ENCODE peak calls at places on chromosomes 13 and 19, in six cellular contexts. G is colonic mucosa, H is pancreas, O is dorsolateral prefrontal cortex, W is thoracic aorta, Q is fibroblast of pulmonary artery. R is an unnamed sample.

GRCh38 chr13:97567510-97568243 is 133.7 kb downstream of the RAP2A start:
- DNase-seq in G (peak; percentile 79), H (peak; percentile 33), O (no peak), W (no peak), Q (peak; percentile 74), R (peak; percentile 92)

GRCh38 chr13:77291779-77292178 is 35.1 kb downstream of the MYCBP2 start:
- DNase-seq in G (no peak), H (no peak), O (no peak), W (no peak), Q (no peak), R (no peak)

GRCh38 chr13:28357846-28358496 is 137.0 kb downstream of the FLT1 start:
- DNase-seq in G (no peak), H (no peak), O (no peak), W (no peak), Q (no peak), R (peak; percentile 3)

GRCh38 chr13:98434060-98434459 is 142.8 kb downstream of the STK24 start:
- DNase-seq in G (no peak), H (no peak), O (no peak), W (no peak), Q (no peak), R (no peak)

GRCh38 chr13:23867027-23867491 is 22.1 kb downstream of the MIPEP start:
- DNase-seq in G (no peak), H (no peak), O (no peak), W (no peak), Q (peak; percentile 41), R (peak; percentile 63)

GRCh38 chr13:52707375-52707774 is 32.2 kb downstream of the CNMD start:
- DNase-seq in G (no peak), H (no peak), O (no peak), W (no peak), Q (no peak), R (no peak)

GRCh38 chr19:6092329-6093286 is 17.7 kb downstream of the RFX2 start:
- DNase-seq in G (peak; percentile 89), H (peak; percentile 60), O (peak; percentile 71), W (peak; percentile 52), Q (peak; percentile 77), R (peak; percentile 99)

GRCh38 chr19:28401739-28402138 is 811.2 kb downstream of the UQCRFS1 start:
- DNase-seq in G (no peak), H (no peak), O (no peak), W (no peak), Q (no peak), R (no peak)

GRCh38 chr13:109309625-109310363 is 476.6 kb downstream of the IRS2 start:
- DNase-seq in G (no peak), H (peak; percentile 52), O (no peak), W (no peak), Q (no peak), R (no peak)

GRCh38 chr19:31348416-31349159 is 648 bp downstream of the TSHZ3 start:
- DNase-seq in G (no peak), H (no peak), O (no peak), W (no peak), Q (peak; percentile 26), R (peak; percentile 54)

GRCh38 chr13:112424098-112424497 is 47.9 kb downstream of the SPACA7 start:
- DNase-seq in G (no peak), H (no peak), O (no peak), W (no peak), Q (no peak), R (no peak)

GRCh38 chr19:1453525-1454371 is 3.8 kb downstream of the APC2 start:
- DNase-seq in G (no peak), H (peak; percentile 24), O (peak; percentile 96), W (no peak), Q (no peak), R (peak; percentile 70)

GRCh38 chr19:47315125-47315821 is 5.6 kb downstream of the C5AR1 start:
- DNase-seq in G (peak; percentile 38), H (peak; percentile 67), O (peak; percentile 60), W (peak; percentile 45), Q (peak; percentile 97), R (peak; percentile 98)

GRCh38 chr13:49472186-49472585 is 23.6 kb upstream of the PHF11 start:
- DNase-seq in G (no peak), H (no peak), O (no peak), W (no peak), Q (peak; percentile 13), R (peak; percentile 37)

GRCh38 chr19:33438016-33438671 is 64.6 kb downstream of the CEBPG start:
- DNase-seq in G (no peak), H (no peak), O (peak; percentile 51), W (no peak), Q (peak; percentile 29), R (no peak)

GRCh38 chr13:39025433-39025839 is 12.5 kb downstream of the PROSER1 start:
- DNase-seq in G (no peak), H (no peak), O (no peak), W (no peak), Q (no peak), R (no peak)

GRCh38 chr13:97460004-97460756 is 26.2 kb downstream of the RAP2A start:
- DNase-seq in G (no peak), H (no peak), O (no peak), W (no peak), Q (peak; percentile 40), R (no peak)

GRCh38 chr13:88887045-88887662 is 1216.0 kb downstream of the SLITRK5 start:
- DNase-seq in G (no peak), H (no peak), O (no peak), W (no peak), Q (no peak), R (no peak)

GRCh38 chr13:99421271-99421670 is 80.0 kb upstream of the TM9SF2 start:
- DNase-seq in G (no peak), H (no peak), O (no peak), W (no peak), Q (no peak), R (no peak)

GRCh38 chr19:18723871-18724377 is 40.4 kb downstream of the CRTC1 start:
- DNase-seq in G (no peak), H (no peak), O (peak; percentile 58), W (no peak), Q (no peak), R (no peak)

GRCh38 chr13:28569886-28570285 is 75.0 kb upstream of the FLT1 start:
- DNase-seq in G (no peak), H (no peak), O (no peak), W (no peak), Q (no peak), R (no peak)

GRCh38 chr13:112777637-112778406 is 88.0 kb downstream of the ATP11A start:
- DNase-seq in G (no peak), H (no peak), O (no peak), W (no peak), Q (no peak), R (peak; percentile 16)

GRCh38 chr19:30374791-30375650 is 2.8 kb downstream of the ZNF536 start:
- DNase-seq in G (no peak), H (no peak), O (no peak), W (no peak), Q (no peak), R (no peak)

GRCh38 chr13:66329988-66330429 is 900.1 kb downstream of the PCDH9 start:
- DNase-seq in G (no peak), H (no peak), O (no peak), W (no peak), Q (no peak), R (peak; percentile 27)

GRCh38 chr19:57559008-57559403 is 657 bp downstream of the ZNF550 start:
- DNase-seq in G (peak; percentile 23), H (no peak), O (no peak), W (no peak), Q (peak; percentile 17), R (peak; percentile 23)

GRCh38 chr19:18775586-18776287 is 15.4 kb downstream of the COMP start:
- DNase-seq in G (no peak), H (no peak), O (no peak), W (no peak), Q (peak; percentile 17), R (no peak)

GRCh38 chr19:55504252-55504603 is 16.0 kb downstream of the SSC5D start:
- DNase-seq in G (no peak), H (no peak), O (no peak), W (no peak), Q (no peak), R (no peak)
- H3K4me3 ChIP-seq in G (peak overlapping the region; percentile 31), H (peak overlapping the region; percentile 21), O (peak overlapping the region; percentile 57), W (peak overlapping the region; percentile 80), Q (no peak overlapping the region), R (no peak overlapping the region)

DNA sequence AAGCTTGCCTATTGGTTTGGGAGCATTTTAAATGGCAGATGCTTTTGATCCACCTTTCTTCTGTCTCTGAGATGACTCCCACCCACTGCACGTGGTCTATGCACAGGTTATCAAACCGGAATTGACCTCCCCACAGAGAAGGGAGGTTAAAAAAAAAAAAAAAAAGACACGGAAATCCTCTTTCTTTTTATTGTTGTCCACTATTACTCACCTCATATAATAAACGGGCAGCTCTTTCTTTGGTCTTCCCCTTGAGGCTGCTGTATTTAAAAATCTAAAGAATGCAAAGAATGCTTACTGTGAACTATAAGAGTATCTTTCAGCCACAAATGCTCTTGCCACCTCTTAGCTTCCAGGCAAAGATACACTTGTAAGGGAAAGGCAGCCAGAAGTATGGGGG is 329.7 kb downstream of the NDFIP2 start:
- DNase-seq in G (no peak), H (no peak), O (no peak), W (no peak), Q (peak; percentile 62), R (peak; percentile 24)
- H3K4me3 ChIP-seq in G (no peak overlapping the region), H (no peak overlapping the region), O (no peak overlapping the region), W (no peak overlapping the region), Q (no peak overlapping the region), R (no peak overlapping the region)

DNA sequence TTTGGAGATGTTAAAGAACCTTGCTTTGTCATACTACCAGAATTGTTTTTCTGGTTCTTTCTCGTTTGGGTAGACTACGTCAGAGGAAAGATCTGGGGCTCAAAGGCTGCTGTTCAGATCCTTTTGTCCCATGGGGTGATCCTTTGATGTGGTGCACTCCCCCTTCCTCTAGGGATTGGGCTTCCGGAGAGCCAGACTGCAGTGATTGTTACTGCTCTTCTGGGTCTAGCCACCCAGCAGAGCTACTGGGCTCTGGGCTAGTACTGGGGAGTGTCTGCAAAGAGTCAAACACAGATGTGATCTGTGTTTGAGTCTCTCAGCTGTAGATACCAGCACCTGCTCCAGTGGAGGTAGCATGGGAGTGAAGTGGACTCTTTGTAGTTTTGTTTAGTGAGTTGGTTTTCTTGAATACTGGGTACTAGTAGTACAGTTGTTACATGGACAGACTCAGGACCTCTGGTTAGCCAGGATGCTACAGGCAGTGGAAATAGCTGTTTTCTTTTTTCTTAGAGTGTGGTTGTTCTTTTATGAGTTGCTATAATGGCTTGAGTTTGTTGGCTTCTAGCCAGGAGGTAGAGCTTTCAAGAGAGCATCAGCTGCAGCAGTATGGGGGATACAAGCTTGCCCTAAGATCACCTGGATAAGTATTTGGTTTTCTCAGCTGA is 34.4 kb downstream of the DNAJC15 start:
- DNase-seq in G (no peak), H (no peak), O (no peak), W (no peak), Q (peak; percentile 33), R (peak; percentile 5)
- H3K4me3 ChIP-seq in G (no peak overlapping the region), H (no peak overlapping the region), O (no peak overlapping the region), W (no peak overlapping the region), Q (no peak overlapping the region), R (no peak overlapping the region)

GRCh38 chr19:55526216-55527196 is 10.4 kb downstream of the SBK2 start:
- DNase-seq in G (peak; percentile 81), H (peak; percentile 57), O (no peak), W (no peak), Q (peak; percentile 83), R (peak; percentile 43)

GRCh38 chr19:55527197-55528029 is 9.5 kb downstream of the SBK2 start:
- DNase-seq in G (no peak), H (no peak), O (no peak), W (no peak), Q (no peak), R (no peak)

GRCh38 chr19:55529636-55530230 is 7.2 kb downstream of the SBK2 start:
- DNase-seq in G (no peak), H (no peak), O (no peak), W (no peak), Q (no peak), R (no peak)

GRCh38 chr19:55525289-55526101 is 11.4 kb downstream of the SBK2 start:
- DNase-seq in G (no peak), H (no peak), O (no peak), W (no peak), Q (no peak), R (no peak)

GRCh38 chr19:55528030-55528801 is 8.7 kb downstream of the SBK2 start:
- DNase-seq in G (no peak), H (no peak), O (no peak), W (no peak), Q (no peak), R (no peak)
- H3K4me3 ChIP-seq in G (no peak overlapping the region), H (no peak overlapping the region), O (no peak overlapping the region), W (no peak overlapping the region), Q (no peak overlapping the region), R (no peak overlapping the region)

R was measured in epithelial cell of esophagus.